ENCODE peak calls at places on chromosomes 1 and 21, in six cellular contexts. D, R, I, J, C and M are unnamed samples.

GRCh38 chr1:200258447-200259375 is 151.1 kb downstream of the ZNF281 start:
- DNase-seq in D (no peak), J (no peak), C (no peak), R (no peak), I (peak; percentile 38), M (peak; percentile 43)

GRCh38 chr1:17908945-17909344 is 153.8 kb downstream of the ACTL8 start:
- DNase-seq in D (no peak), C (no peak), J (no peak), R (no peak), I (no peak), M (no peak)

GRCh38 chr1:93016171-93016570 is 54.9 kb upstream of the DIPK1A start:
- DNase-seq in D (no peak), I (peak; percentile 61), C (no peak), J (no peak), R (no peak), M (peak; percentile 36)

GRCh38 chr21:45536301-45537081 is 5.7 kb downstream of the SLC19A1 start:
- DNase-seq in C (no peak), I (no peak), D (peak; percentile 79), R (no peak), J (no peak), M (no peak)

GRCh38 chr1:61183471-61184034 is 101.2 kb downstream of the NFIA start:
- DNase-seq in I (no peak), J (peak; percentile 49), R (no peak), D (no peak), C (no peak), M (no peak)

GRCh38 chr1:20379075-20379474 is 88.4 kb downstream of the VWA5B1 start:
- DNase-seq in C (no peak), D (no peak), R (no peak), I (no peak), J (no peak), M (no peak)

GRCh38 chr1:40948741-40949528 is 30.6 kb upstream of the CTPS1 start:
- DNase-seq in J (no peak), D (no peak), R (peak; percentile 19), C (peak; percentile 67), I (peak; percentile 70), M (peak; percentile 90)

GRCh38 chr1:184520343-184520742 is 133.5 kb downstream of the C1orf21 start:
- DNase-seq in R (no peak), D (no peak), I (no peak), J (no peak), C (no peak), M (peak; percentile 48)

GRCh38 chr1:15765495-15766194 is 7.0 kb downstream of the FBLIM1 start:
- DNase-seq in C (no peak), D (no peak), I (no peak), J (no peak), R (no peak), M (no peak)

GRCh38 chr1:59477286-59477685 is 180.4 kb downstream of the FGGY start:
- DNase-seq in I (peak; percentile 75), J (no peak), D (no peak), C (peak; percentile 57), R (no peak), M (no peak)

GRCh38 chr21:40925481-40925880 is 78.5 kb upstream of the DSCAM start:
- DNase-seq in C (no peak), D (no peak), J (no peak), I (no peak), R (no peak), M (no peak)

GRCh38 chr1:154870117-154870571 is at the start of gene KCNN3:
- DNase-seq in C (peak; percentile 82), R (peak; percentile 33), J (peak; percentile 94), I (peak; percentile 81), D (peak; percentile 80), M (peak; percentile 99)

GRCh38 chr1:25568090-25568833 is 24.9 kb downstream of the LDLRAP1 start:
- DNase-seq in R (no peak), D (no peak), J (no peak), C (no peak), I (peak; percentile 44), M (peak; percentile 93)

GRCh38 chr21:44434936-44435635 is 20.2 kb upstream of the LRRC3 start:
- DNase-seq in J (no peak), I (no peak), D (no peak), C (no peak), R (no peak), M (no peak)

GRCh38 chr1:3820316-3820715 is 24.0 kb upstream of the LRRC47 start:
- DNase-seq in C (no peak), I (no peak), J (no peak), D (no peak), R (no peak), M (no peak)